ENCODE peak calls at places on chromosomes 7 and 10, in ten cellular contexts. Z, V, C, F, J, X, H, W, A and E are unnamed samples.

GRCh38 chr7:115748123-115748738 is 282.3 kb downstream of the TFEC start:
- DNase-seq in Z (no peak), V (no peak), C (no peak), F (no peak), J (no peak), X (no peak), H (peak; percentile 17), W (no peak), A (no peak), E (no peak)

GRCh38 chr7:78438433-78438832 is 639.9 kb downstream of the PHTF2 start:
- DNase-seq in Z (no peak), V (no peak), C (no peak), F (no peak), J (no peak), X (no peak), H (no peak), W (no peak), A (no peak), E (no peak)

GRCh38 chr7:75981450-75982305 is 12.7 kb downstream of the TMEM120A start:
- DNase-seq in Z (no peak), V (peak; percentile 67), C (no peak), F (no peak), J (no peak), X (no peak), H (peak; percentile 4), W (no peak), A (no peak), E (peak; percentile 56)

GRCh38 chr10:58784361-58784760 is 271.7 kb downstream of the BICC1 start:
- DNase-seq in Z (no peak), V (no peak), C (no peak), F (no peak), J (no peak), X (no peak), H (no peak), W (no peak), A (no peak), E (no peak)

GRCh38 chr10:86253171-86254072 is 113.2 kb downstream of the GRID1 start:
- DNase-seq in Z (no peak), V (no peak), C (no peak), F (peak; percentile 71), J (peak; percentile 64), X (no peak), H (peak; percentile 18), W (no peak), A (no peak), E (peak; percentile 70)

GRCh38 chr7:38382627-38383026 is 109.2 kb upstream of the TARP start:
- DNase-seq in Z (no peak), V (no peak), C (no peak), F (no peak), J (no peak), X (no peak), H (no peak), W (no peak), A (no peak), E (no peak)

GRCh38 chr7:128104109-128104742 is 73.0 kb upstream of the LRRC4 start:
- DNase-seq in Z (no peak), V (no peak), C (peak; percentile 63), F (no peak), J (peak; percentile 71), X (peak; percentile 26), H (no peak), W (no peak), A (no peak), E (peak; percentile 83)

GRCh38 chr10:123301077-123301875 is 147.1 kb downstream of the BUB3 start:
- DNase-seq in Z (no peak), V (no peak), C (no peak), F (no peak), J (no peak), X (peak; percentile 17), H (peak; percentile 28), W (peak; percentile 56), A (peak; percentile 11), E (peak; percentile 38)

GRCh38 chr10:100045592-100045991 is 35.8 kb upstream of the DNMBP start:
- DNase-seq in Z (no peak), V (no peak), C (no peak), F (no peak), J (no peak), X (no peak), H (no peak), W (no peak), A (no peak), E (no peak)

GRCh38 chr7:141356096-141356495 is 195.1 kb upstream of the AGK start:
- DNase-seq in Z (no peak), V (no peak), C (no peak), F (no peak), J (no peak), X (no peak), H (no peak), W (no peak), A (no peak), E (no peak)

GRCh38 chr10:21811245-21811585 is 192.3 kb downstream of the DNAJC1 start:
- DNase-seq in Z (no peak), V (no peak), C (no peak), F (no peak), J (no peak), X (no peak), H (no peak), W (no peak), A (no peak), E (no peak)

GRCh38 chr7:139496528-139496927 is 13.1 kb upstream of the KLRG2 start:
- DNase-seq in Z (no peak), V (no peak), C (no peak), F (no peak), J (no peak), X (no peak), H (no peak), W (no peak), A (no peak), E (no peak)

GRCh38 chr7:139490130-139490529 is 6.7 kb upstream of the KLRG2 start:
- DNase-seq in Z (no peak), V (no peak), C (no peak), F (no peak), J (no peak), X (no peak), H (no peak), W (peak; percentile 64), A (peak; percentile 13), E (no peak)

GRCh38 chr7:139492293-139492692 is 8.8 kb upstream of the KLRG2 start:
- DNase-seq in Z (no peak), V (no peak), C (no peak), F (no peak), J (no peak), X (no peak), H (no peak), W (no peak), A (no peak), E (no peak)

GRCh38 chr7:139495726-139496125 is 12.3 kb upstream of the KLRG2 start:
- DNase-seq in Z (no peak), V (no peak), C (no peak), F (no peak), J (no peak), X (no peak), H (no peak), W (no peak), A (no peak), E (no peak)

GRCh38 chr7:139494835-139495568 is 11.5 kb upstream of the KLRG2 start:
- DNase-seq in Z (no peak), V (no peak), C (no peak), F (no peak), J (no peak), X (no peak), H (no peak), W (no peak), A (no peak), E (no peak)
- H3K36me3 ChIP-seq in Z (no peaks in the 10 kb centered on the region), V (no peaks in the 10 kb centered on the region), C (no peaks in the 10 kb centered on the region), F (no peaks in the 10 kb centered on the region), J (no peaks in the 10 kb centered on the region), X (no peaks in the 10 kb centered on the region), H (no peaks in the 10 kb centered on the region), W (no peaks in the 10 kb centered on the region), A (no peaks in the 10 kb centered on the region), E (no peaks in the 10 kb centered on the region)

GRCh38 chr10:79403441-79404230 is 41.8 kb downstream of the ZCCHC24 start:
- DNase-seq in Z (no peak), V (peak; percentile 82), C (no peak), F (no peak), J (peak; percentile 76), X (peak; percentile 66), H (no peak), W (no peak), A (no peak), E (peak; percentile 86)

GRCh38 chr10:79404690-79405131 is 40.7 kb downstream of the ZCCHC24 start:
- DNase-seq in Z (no peak), V (no peak), C (no peak), F (peak; percentile 69), J (no peak), X (no peak), H (no peak), W (no peak), A (peak; percentile 4), E (no peak)

GRCh38 chr10:79402951-79403350 is 42.5 kb downstream of the ZCCHC24 start:
- DNase-seq in Z (no peak), V (peak; percentile 67), C (no peak), F (no peak), J (peak; percentile 14), X (peak; percentile 10), H (no peak), W (no peak), A (no peak), E (no peak)

GRCh38 chr10:79405221-79405994 is 40.0 kb downstream of the ZCCHC24 start:
- DNase-seq in Z (no peak), V (peak; percentile 75), C (no peak), F (peak; percentile 68), J (peak; percentile 68), X (no peak), H (peak; percentile 61), W (no peak), A (peak; percentile 13), E (no peak)

GRCh38 chr10:79404231-79404609 is 41.2 kb downstream of the ZCCHC24 start:
- DNase-seq in Z (no peak), V (peak; percentile 95), C (no peak), F (peak; percentile 88), J (peak; percentile 84), X (peak; percentile 66), H (peak; percentile 81), W (no peak), A (peak; percentile 41), E (peak; percentile 85)
- H3K4me3 ChIP-seq in Z (no peak overlapping the region), V (peak overlapping the region; percentile 4), C (no peak overlapping the region), F (peak overlapping the region; percentile 18), J (no peak overlapping the region), X (peak overlapping the region; percentile 46), H (no peak overlapping the region), W (no peak overlapping the region), A (no peak overlapping the region), E (no peak overlapping the region)

DNA sequence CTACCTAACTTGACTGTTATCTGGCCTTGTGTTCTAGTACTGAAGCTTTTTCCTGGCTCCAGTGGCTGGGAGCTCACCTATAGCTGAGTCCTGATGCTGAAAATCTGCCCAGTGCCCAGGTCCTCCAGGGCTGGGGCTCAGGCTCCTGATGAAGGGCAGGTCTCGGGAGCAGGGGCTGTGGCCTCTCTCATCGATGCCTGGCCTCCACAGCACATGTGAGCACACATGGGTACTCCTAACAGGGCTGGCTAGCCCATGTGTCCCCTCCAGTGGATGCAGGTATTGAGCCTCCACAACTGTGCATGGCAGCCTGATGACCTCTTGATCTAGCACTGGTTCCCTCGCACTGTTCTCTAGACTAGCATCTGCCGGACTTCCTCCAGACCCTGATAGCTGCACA is 34.9 kb downstream of the PLAC9 start:
- DNase-seq in Z (no peak), V (peak; percentile 63), C (no peak), F (no peak), J (peak; percentile 76), X (no peak), H (no peak), W (no peak), A (no peak), E (no peak)
- H3K36me3 ChIP-seq in Z (peaks cover 86% of the 10 kb centered on the region), V (peaks cover 81% of the 10 kb centered on the region), C (no peaks in the 10 kb centered on the region), F (peaks cover 51% of the 10 kb centered on the region), J (peaks cover 1% of the 10 kb centered on the region), X (peaks cover 83% of the 10 kb centered on the region), H (no peaks in the 10 kb centered on the region), W (peaks cover 1% of the 10 kb centered on the region), A (peaks cover 19% of the 10 kb centered on the region), E (peaks cover 3% of the 10 kb centered on the region)

GRCh38 chr7:843230-843629 is 11.0 kb downstream of the SUN1 start:
- DNase-seq in Z (no peak), V (no peak), C (no peak), F (no peak), J (no peak), X (no peak), H (no peak), W (no peak), A (no peak), E (no peak)
- H3K4me3 ChIP-seq in Z (no peak overlapping the region), V (no peak overlapping the region), C (no peak overlapping the region), F (no peak overlapping the region), J (no peak overlapping the region), X (no peak overlapping the region), H (no peak overlapping the region), W (no peak overlapping the region), A (no peak overlapping the region), E (no peak overlapping the region)